ENCODE peak calls at places on chromosomes 2 and 18, in four cellular contexts. Q, E, J and X are unnamed samples.

GRCh38 chr2:204268458-204268857 is 276.8 kb upstream of the PARD3B start:
- DNase-seq in Q (no peak), J (no peak), E (no peak), X (no peak)

GRCh38 chr18:23825978-23826405 is 136.7 kb downstream of the LAMA3 start:
- DNase-seq in J (no peak), Q (no peak), E (no peak), X (no peak)

GRCh38 chr18:62621546-62621945 is 93.8 kb upstream of the PHLPP1 start:
- DNase-seq in E (no peak), J (no peak), Q (no peak), X (no peak)

GRCh38 chr2:223787358-223787757 is 50.0 kb downstream of the AP1S3 start:
- DNase-seq in Q (no peak), E (no peak), J (no peak), X (peak)

GRCh38 chr2:31193066-31193396 is 24.3 kb downstream of the CAPN14 start:
- DNase-seq in E (no peak), J (peak), Q (no peak), X (no peak)

GRCh38 chr18:11842562-11842961 is 8.7 kb upstream of the CHMP1B start:
- DNase-seq in Q (no peak), E (no peak), J (no peak), X (no peak)

GRCh38 chr2:126793885-126794613 is 104.6 kb upstream of the TEX51 start:
- DNase-seq in J (no peak), Q (no peak), E (no peak), X (no peak)

GRCh38 chr18:31091350-31091749 is 10.9 kb downstream of the DSC2 start:
- DNase-seq in Q (no peak), E (no peak), J (no peak), X (no peak)

GRCh38 chr18:56286775-56287174 is 351.6 kb downstream of the TXNL1 start:
- DNase-seq in J (no peak), E (no peak), Q (no peak), X (no peak)

GRCh38 chr2:240130393-240131195 is 5.5 kb downstream of the COPS9 start:
- DNase-seq in E (no peak), J (no peak), Q (no peak), X (no peak)

GRCh38 chr18:58362027-58362575 is 266.8 kb downstream of the ALPK2 start:
- DNase-seq in E (no peak), J (no peak), Q (peak), X (no peak)

GRCh38 chr2:109128466-109129355 is at the start of gene SH3RF3:
- DNase-seq in E (no peak), J (no peak), Q (peak), X (peak)

GRCh38 chr2:19878268-19879046 is 23.3 kb downstream of the TTC32 start:
- DNase-seq in Q (no peak), J (no peak), E (no peak), X (no peak)

GRCh38 chr2:200665626-200666453 is 80.0 kb downstream of the AOX1 start:
- DNase-seq in Q (no peak), J (no peak), E (peak), X (no peak)

GRCh38 chr2:54560146-54560881 is 104.2 kb downstream of the SPTBN1 start:
- DNase-seq in E (no peak), Q (peak), J (peak), X (peak)

GRCh38 chr18:12702221-12703095 is at the start of the genes CEP76 and PSMG2:
- DNase-seq in Q (peak), E (peak), J (peak), X (peak)

GRCh38 chr2:234178309-234179030 is 128.0 kb downstream of the SPP2 start:
- DNase-seq in Q (peak), J (no peak), E (no peak), X (no peak)

GRCh38 chr2:163182764-163183354 is 344.3 kb upstream of the KCNH7 start:
- DNase-seq in J (no peak), Q (peak), E (no peak), X (peak)

GRCh38 chr2:28615691-28616090 is 119.8 kb downstream of the PLB1 start:
- DNase-seq in Q (no peak), J (no peak), E (no peak), X (no peak)

GRCh38 chr2:20578895-20579825 is 71.7 kb downstream of the HS1BP3 start:
- DNase-seq in Q (peak), J (peak), E (peak), X (peak)

GRCh38 chr2:143581989-143582719 is 452.9 kb downstream of the ARHGAP15 start:
- DNase-seq in E (no peak), Q (no peak), J (no peak), X (no peak)

GRCh38 chr18:21341141-21341540 is 99.1 kb downstream of the GREB1L start:
- DNase-seq in E (no peak), Q (no peak), J (no peak), X (peak)

GRCh38 chr2:231708773-231709635 is 679 bp downstream of the PTMA start:
- DNase-seq in E (no peak), Q (no peak), J (peak), X (peak)

GRCh38 chr18:3595282-3596273 is 145.6 kb downstream of the TGIF1 start:
- DNase-seq in E (peak), J (no peak), Q (no peak), X (peak)

GRCh38 chr2:47051562-47051961 is 103.5 kb downstream of the STPG4 start:
- DNase-seq in Q (no peak), E (no peak), J (no peak), X (no peak)

GRCh38 chr2:47052847-47053246 is 102.3 kb downstream of the STPG4 start:
- DNase-seq in J (no peak), Q (no peak), E (no peak), X (no peak)

GRCh38 chr2:47054867-47055266 is 100.2 kb downstream of the STPG4 start:
- DNase-seq in J (no peak), E (no peak), Q (no peak), X (no peak)

GRCh38 chr2:47056374-47056773 is 98.7 kb downstream of the STPG4 start:
- DNase-seq in J (no peak), E (no peak), Q (no peak), X (no peak)

DNA sequence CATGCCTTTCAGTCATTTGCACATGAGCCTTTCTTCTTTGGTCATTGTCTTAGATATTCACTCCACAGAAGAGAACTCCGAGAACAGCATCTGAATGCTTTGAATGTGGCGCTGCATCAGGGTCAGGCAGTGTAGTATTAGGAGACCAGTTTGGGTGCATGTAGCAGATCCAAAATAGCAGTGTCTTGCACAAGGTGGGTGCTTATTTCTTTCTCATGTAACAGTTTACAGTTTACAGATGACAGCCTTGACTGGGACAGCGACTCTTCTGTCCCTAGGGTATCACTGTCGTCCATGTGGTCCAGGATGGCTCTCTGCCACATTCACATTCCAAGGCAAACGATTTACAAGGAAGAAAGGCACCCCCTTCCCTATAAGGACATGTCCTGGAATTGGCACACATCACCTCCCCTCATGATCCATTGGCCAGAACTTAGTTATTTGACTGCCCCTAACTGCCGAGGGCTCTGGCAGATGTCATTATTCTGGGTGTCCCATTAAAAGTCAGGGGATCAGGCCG is 101.0 kb downstream of the STPG4 start:
- DNase-seq in Q (no peak), J (no peak), E (no peak), X (no peak)
- TF ChIP-seq MAX in Q (no peak), J (no peak), E (no peak), X (no peak)

GRCh38 chr18:29309352-29309751 is 1132.4 kb upstream of the CDH2 start:
- DNase-seq in J (no peak), Q (no peak), E (no peak), X (no peak)
- TF ChIP-seq MYC in J (no peak), Q (no peak), E (no peak), X (no peak)

GRCh38 chr2:86143307-86143706 is 37.3 kb downstream of the PTCD3 start:
- DNase-seq in J (no peak), Q (no peak), E (no peak), X (peak)

GRCh38 chr2:86139981-86140380 is 33.9 kb downstream of the PTCD3 start:
- DNase-seq in Q (no peak), J (no peak), E (no peak), X (no peak)

GRCh38 chr2:86138736-86139625 is 32.9 kb downstream of the PTCD3 start:
- DNase-seq in Q (no peak), E (no peak), J (no peak), X (no peak)

GRCh38 chr2:86142737-86143257 is 36.8 kb downstream of the PTCD3 start:
- DNase-seq in E (no peak), Q (no peak), J (no peak), X (no peak)

DNA sequence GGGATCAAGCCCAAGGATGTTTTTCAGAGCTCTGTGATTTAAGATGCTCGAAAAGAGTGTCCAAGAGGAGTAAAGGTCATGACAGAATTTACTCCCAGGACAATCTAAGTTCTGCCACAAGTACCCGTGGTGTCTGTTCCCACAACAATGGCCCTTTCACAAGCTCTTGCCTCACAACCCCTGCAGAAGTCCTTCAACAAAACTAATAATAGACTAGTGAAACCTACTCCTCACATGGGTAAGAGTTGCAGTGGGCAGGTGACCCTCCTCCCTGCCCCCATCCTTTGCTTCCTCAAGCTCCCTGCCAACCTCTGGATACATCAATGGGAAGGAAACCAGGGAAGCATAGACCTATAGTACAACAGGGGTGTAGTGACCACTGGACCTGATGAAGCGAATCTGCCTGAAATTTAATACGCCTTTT is 34.9 kb downstream of the PTCD3 start:
- DNase-seq in Q (no peak), J (no peak), E (peak), X (peak)
- TF ChIP-seq POLR2A in Q (no peak), J (peak), E (no peak), X (no peak)

GRCh38 chr2:238306680-238306998 is 13.7 kb upstream of the TRAF3IP1 start:
- DNase-seq in Q (no peak), E (no peak), J (no peak), X (no peak)

GRCh38 chr2:238305092-238305862 is 15.0 kb upstream of the TRAF3IP1 start:
- DNase-seq in E (peak), Q (no peak), J (no peak), X (peak)

GRCh38 chr2:238308177-238308576 is 12.1 kb upstream of the TRAF3IP1 start:
- DNase-seq in J (peak), Q (no peak), E (no peak), X (no peak)

GRCh38 chr2:238304116-238304515 is 15.7 kb upstream of the PER2 start:
- DNase-seq in E (no peak), Q (no peak), J (no peak), X (no peak)

DNA sequence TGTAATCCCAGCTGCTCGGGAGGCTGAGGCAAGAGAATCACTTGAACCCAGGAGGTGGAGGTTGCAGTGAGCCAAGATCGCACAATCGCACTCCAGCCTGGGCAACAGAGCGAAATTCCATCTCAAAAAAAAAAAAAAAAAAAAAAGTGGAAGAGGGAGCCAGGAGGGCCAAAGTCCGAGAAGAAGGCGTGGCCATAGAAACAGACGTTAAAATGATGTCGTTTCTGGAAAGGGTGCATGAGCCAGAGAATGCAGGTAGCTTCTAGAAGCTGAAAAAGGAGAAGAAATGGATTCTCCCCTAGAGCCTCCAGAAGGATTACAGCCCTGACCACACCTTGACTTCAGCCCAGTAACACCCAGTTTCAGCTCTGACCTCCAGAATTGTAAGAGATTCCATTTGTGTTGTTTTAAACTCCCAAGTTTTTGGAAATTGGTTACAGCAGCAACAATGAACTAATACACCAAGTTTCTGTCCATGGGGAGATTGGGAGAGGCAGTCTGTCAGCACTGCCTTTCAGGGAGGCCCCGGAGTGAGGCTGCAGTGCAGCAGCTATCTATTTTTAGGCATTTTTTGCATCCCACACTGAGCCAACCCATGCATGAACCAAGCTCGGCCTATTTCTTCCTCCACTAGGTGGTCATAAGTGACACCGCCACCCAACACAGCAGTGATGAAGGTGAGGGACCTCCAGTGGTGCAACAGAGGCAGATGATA is 14.2 kb upstream of the TRAF3IP1 start:
- DNase-seq in J (no peak), E (no peak), Q (no peak), X (no peak)
- TF ChIP-seq MAX in J (no peak), E (no peak), Q (no peak), X (no peak)

DNA sequence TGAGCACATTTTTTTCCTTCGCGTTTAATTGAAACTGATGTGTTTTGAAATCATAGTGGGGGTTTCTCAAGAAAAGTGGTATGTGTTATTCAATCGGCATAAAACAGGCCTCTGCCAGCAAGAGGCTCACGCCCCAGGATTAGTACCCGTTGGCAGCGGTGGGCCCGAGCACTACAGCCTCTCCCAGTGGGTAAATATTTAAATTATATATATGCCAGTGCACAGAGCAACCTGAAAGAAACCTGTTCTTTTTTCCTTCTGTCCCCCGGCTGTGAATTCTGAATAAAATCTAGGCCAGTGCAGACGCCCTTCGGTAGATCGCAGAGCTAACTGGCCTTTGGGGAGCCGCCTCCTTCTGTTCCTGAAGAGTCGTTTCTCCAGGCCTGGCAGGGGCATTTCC is 202.9 kb upstream of the SALL3 start:
- DNase-seq in J (no peak), E (no peak), Q (no peak), X (no peak)
- TF ChIP-seq MYC in J (no peak), E (no peak), Q (no peak), X (no peak)

GRCh38 chr2:85887566-85888019 is 1.2 kb downstream of the ST3GAL5 start:
- DNase-seq in E (no peak), Q (peak), J (no peak), X (peak)
- TF ChIP-seq POLR2A in E (no peak), Q (no peak), J (no peak), X (no peak)

DNA sequence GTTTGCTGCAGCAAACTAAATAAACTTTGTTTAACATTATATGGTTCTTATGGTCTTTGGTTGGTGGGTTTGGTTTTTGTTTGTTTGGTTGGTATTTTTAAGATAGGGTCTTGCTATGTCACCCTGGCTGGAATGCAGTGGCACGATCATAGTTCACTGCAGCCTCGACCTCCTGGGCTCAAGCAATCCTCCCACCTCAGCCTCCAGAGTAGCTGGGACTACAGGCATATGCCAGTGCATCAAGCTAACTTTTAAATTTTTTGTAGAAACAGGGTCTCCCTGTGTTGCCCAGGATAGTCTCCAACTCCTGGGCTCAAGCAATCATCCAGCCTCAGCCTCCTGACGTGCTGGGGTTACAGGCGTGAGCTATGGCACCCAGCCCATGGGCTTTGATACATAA is 7.1 kb upstream of the RPRD1A start:
- DNase-seq in Q (no peak), J (no peak), E (no peak), X (no peak)
- TF ChIP-seq MAX in Q (no peak), J (no peak), E (no peak), X (no peak)

GRCh38 chr2:98507461-98507860 is 62.8 kb downstream of the INPP4A start:
- DNase-seq in Q (no peak), J (peak), E (no peak), X (no peak)

GRCh38 chr2:98509542-98510321 is 65.1 kb downstream of the INPP4A start:
- DNase-seq in E (no peak), Q (no peak), J (peak), X (no peak)

GRCh38 chr2:98505991-98506664 is 61.5 kb downstream of the INPP4A start:
- DNase-seq in E (no peak), Q (no peak), J (no peak), X (peak)

GRCh38 chr2:98508690-98509054 is 64.0 kb downstream of the INPP4A start:
- DNase-seq in E (no peak), J (peak), Q (no peak), X (peak)

GRCh38 chr2:98507940-98508689 is 63.5 kb downstream of the INPP4A start:
- DNase-seq in Q (no peak), E (no peak), J (peak), X (peak)
- TF ChIP-seq MYC in Q (no peak), E (no peak), J (peak), X (no peak)

GRCh38 chr2:62176771-62177170 is 19.1 kb upstream of the B3GNT2 start:
- DNase-seq in J (peak), Q (no peak), E (no peak), X (peak)
- TF ChIP-seq POLR2A in J (no peak), Q (no peak), E (no peak), X (no peak)

DNA sequence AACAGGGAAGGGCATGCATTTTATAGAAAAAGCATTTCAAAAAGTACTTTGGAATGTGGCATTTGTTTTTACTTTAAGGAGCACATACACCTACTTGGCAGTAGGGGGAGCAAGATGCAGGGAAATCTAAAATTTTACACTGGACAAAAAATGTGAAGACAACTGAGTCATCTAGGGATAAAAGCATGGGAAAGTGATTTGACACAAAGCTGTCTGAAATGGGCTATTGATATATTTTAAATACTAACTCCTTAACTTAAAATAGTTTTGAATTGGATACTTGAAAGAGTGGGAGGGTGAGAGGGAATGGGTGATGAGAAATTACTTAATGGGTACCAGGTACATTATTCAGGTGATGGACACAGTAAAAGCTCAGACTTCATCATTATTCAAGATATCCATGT is 15.8 kb downstream of the TMEM200C start:
- DNase-seq in J (peak), Q (no peak), E (peak), X (peak)
- TF ChIP-seq MAX in J (no peak), Q (no peak), E (no peak), X (no peak)